ENCODE peak calls at places on chromosomes 16 and 17, in six cellular contexts. T is transverse colon; H is fibroblast of mammary gland; E is CD8-positive, alpha-beta T cell; W is fibroblast of pulmonary artery; X is WERI-Rb-1. D is an unnamed sample.

GRCh38 chr16:75506567-75506966 is 11.3 kb upstream of the CHST6 start:
- DNase-seq in T (peak; percentile 55), H (peak; percentile 94), E (no peak), W (peak; percentile 96), X (no peak), D (peak; percentile 91)

GRCh38 chr16:60107467-60107866 is 1373.4 kb upstream of the GOT2 start:
- DNase-seq in T (no peak), H (peak; percentile 55), E (no peak), W (peak; percentile 0), X (no peak), D (peak; percentile 84)

GRCh38 chr16:17266606-17267313 is 204.0 kb downstream of the XYLT1 start:
- DNase-seq in T (peak; percentile 89), H (no peak), E (no peak), W (no peak), X (no peak), D (no peak)

GRCh38 chr17:75876938-75877751 is 1.2 kb downstream of the TRIM47 start:
- DNase-seq in T (peak; percentile 88), H (peak; percentile 97), E (no peak), W (peak; percentile 98), X (peak; percentile 90), D (peak; percentile 89)

GRCh38 chr16:46828943-46829342 is 2.0 kb downstream of the C16orf87 start:
- DNase-seq in T (no peak), H (no peak), E (no peak), W (no peak), X (no peak), D (no peak)

GRCh38 chr16:79612207-79612606 is 11.7 kb upstream of the MAF start:
- DNase-seq in T (no peak), H (peak; percentile 69), E (no peak), W (no peak), X (no peak), D (no peak)

GRCh38 chr17:76343106-76343505 is 10.6 kb downstream of the PRPSAP1 start:
- DNase-seq in T (no peak), H (no peak), E (no peak), W (no peak), X (no peak), D (no peak)

GRCh38 chr16:11675561-11676511 is 7.6 kb downstream of the SNN start:
- DNase-seq in T (peak; percentile 69), H (peak; percentile 12), E (no peak), W (no peak), X (peak; percentile 34), D (no peak)

GRCh38 chr17:7392696-7393612 is 1.4 kb downstream of the PLSCR3 start:
- DNase-seq in T (no peak), H (no peak), E (no peak), W (no peak), X (no peak), D (no peak)

GRCh38 chr17:7394452-7395191 is at the start of gene PLSCR3:
- DNase-seq in T (peak; percentile 90), H (peak; percentile 80), E (peak; percentile 78), W (peak; percentile 87), X (peak; percentile 90), D (peak; percentile 82)

GRCh38 chr17:7393613-7394451 is 493 bp downstream of the PLSCR3 start:
- DNase-seq in T (peak; percentile 51), H (no peak), E (no peak), W (no peak), X (peak; percentile 61), D (no peak)

GRCh38 chr17:7398612-7399011 is 4.3 kb upstream of the PLSCR3 start:
- DNase-seq in T (no peak), H (no peak), E (no peak), W (no peak), X (no peak), D (no peak)

GRCh38 chr17:7396147-7396546 is 1.8 kb upstream of the PLSCR3 start:
- DNase-seq in T (no peak), H (no peak), E (no peak), W (no peak), X (no peak), D (no peak)
- TF ChIP-seq CTCF in T (no peak), H (no peak), E (no peak), W (no peak), X (no peak), D (no peak)

DNA sequence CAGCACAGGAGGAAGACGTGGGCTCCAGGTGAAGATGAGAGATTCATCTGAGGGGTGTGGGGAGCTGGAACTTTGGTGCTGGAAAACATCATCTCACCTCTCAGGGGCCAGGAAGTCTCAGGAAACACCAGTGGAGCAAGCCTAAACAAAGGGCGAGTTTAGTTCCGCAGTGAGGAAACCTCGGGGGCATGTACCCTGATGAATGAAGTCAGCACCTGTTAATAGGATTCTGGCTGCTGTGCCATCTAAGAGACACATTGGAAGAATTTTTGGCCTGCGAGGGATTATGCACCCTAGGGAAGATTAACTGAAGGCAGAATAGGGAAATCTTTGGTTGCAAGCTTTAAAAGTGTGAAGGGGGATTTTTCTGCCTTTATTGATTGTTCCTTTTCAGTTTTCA is 94.7 kb upstream of the CACNG5 start:
- DNase-seq in T (no peak), H (no peak), E (no peak), W (no peak), X (no peak), D (no peak)
- H3K4me3 ChIP-seq in T (no peak overlapping the region), H (no peak overlapping the region), E (no peak overlapping the region), W (no peak overlapping the region), X (no peak overlapping the region), D (no peak overlapping the region)

DNA sequence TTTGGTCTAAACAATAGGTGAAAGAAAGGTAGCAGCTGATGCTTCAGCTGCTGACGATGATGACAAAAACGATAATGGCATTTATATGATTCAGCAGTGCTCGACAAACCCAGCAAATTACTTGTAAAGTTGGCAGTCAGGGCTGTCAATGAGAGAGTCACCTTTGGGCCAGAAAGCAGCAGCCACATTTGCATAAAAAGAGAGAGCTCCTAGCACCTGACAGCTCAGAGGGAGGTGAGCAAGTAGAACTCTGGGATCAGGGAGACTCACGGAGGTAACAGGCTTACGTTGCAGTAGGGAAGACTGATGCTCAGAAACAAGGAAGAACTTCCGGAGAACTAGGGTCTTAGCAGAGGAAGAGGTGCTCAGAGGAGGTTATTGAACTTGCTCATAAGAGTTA is 291.9 kb upstream of the ZFHX3 start:
- DNase-seq in T (no peak), H (no peak), E (no peak), W (no peak), X (no peak), D (no peak)
- TF ChIP-seq CTCF in T (no peak), H (no peak), E (no peak), W (no peak), X (no peak), D (no peak)

GRCh38 chr17:20203021-20203420 is 193.9 kb downstream of the SPECC1 start:
- DNase-seq in T (no peak), H (no peak), E (no peak), W (no peak), X (no peak), D (no peak)
- H3K4me3 ChIP-seq in T (no peak overlapping the region), H (no peak overlapping the region), E (no peak overlapping the region), W (no peak overlapping the region), X (no peak overlapping the region), D (no peak overlapping the region)

D was measured in AG10803.